ENCODE peak calls at places on chromosomes 6 and 20, in seven cellular contexts. One of them, this sample, is unnamed.

GRCh38 chr6:70082830-70083229 is 216.5 kb downstream of the COL19A1 start:
- DNase-seq in HFF-Myc: no peak
- DNase-seq in heart right ventricle: no peak
- DNase-seq in mucosa of descending colon: no peak
- DNase-seq in fibroblast of lung: no peak
- DNase-seq in EL: no peak
- DNase-seq in iris pigment epithelial cell: no peak
- DNase-seq in this sample: no peak

GRCh38 chr20:4978050-4978918 is 23.0 kb downstream of the SLC23A2 start:
- DNase-seq in iris pigment epithelial cell: no peak
- DNase-seq in fibroblast of lung: peak
- DNase-seq in HFF-Myc: no peak
- DNase-seq in heart right ventricle: no peak
- DNase-seq in mucosa of descending colon: no peak
- DNase-seq in EL: no peak
- DNase-seq in this sample: peak

GRCh38 chr6:149024361-149024760 is 277.5 kb downstream of the UST start:
- DNase-seq in mucosa of descending colon: no peak
- DNase-seq in iris pigment epithelial cell: no peak
- DNase-seq in HFF-Myc: no peak
- DNase-seq in heart right ventricle: no peak
- DNase-seq in EL: no peak
- DNase-seq in fibroblast of lung: no peak
- DNase-seq in this sample: no peak

GRCh38 chr20:60485012-60485760 is 527.0 kb downstream of the CDH26 start:
- DNase-seq in HFF-Myc: no peak
- DNase-seq in EL: no peak
- DNase-seq in heart right ventricle: no peak
- DNase-seq in fibroblast of lung: no peak
- DNase-seq in iris pigment epithelial cell: no peak
- DNase-seq in mucosa of descending colon: no peak
- DNase-seq in this sample: no peak

GRCh38 chr20:3262566-3262965 is 23.6 kb upstream of the SLC4A11 start:
- DNase-seq in mucosa of descending colon: no peak
- DNase-seq in iris pigment epithelial cell: peak
- DNase-seq in EL: peak
- DNase-seq in fibroblast of lung: peak
- DNase-seq in heart right ventricle: no peak
- DNase-seq in HFF-Myc: no peak
- DNase-seq in this sample: peak

GRCh38 chr6:89963391-89963790 is 69.1 kb downstream of the GJA10 start:
- DNase-seq in HFF-Myc: no peak
- DNase-seq in EL: no peak
- DNase-seq in iris pigment epithelial cell: peak
- DNase-seq in heart right ventricle: no peak
- DNase-seq in mucosa of descending colon: no peak
- DNase-seq in fibroblast of lung: peak
- DNase-seq in this sample: peak

GRCh38 chr6:167787896-167788530 is 38.7 kb upstream of the AFDN start:
- DNase-seq in heart right ventricle: no peak
- DNase-seq in iris pigment epithelial cell: no peak
- DNase-seq in mucosa of descending colon: no peak
- DNase-seq in EL: no peak
- DNase-seq in fibroblast of lung: peak
- DNase-seq in HFF-Myc: no peak
- DNase-seq in this sample: no peak

GRCh38 chr6:124158024-124158423 is 354.4 kb downstream of the NKAIN2 start:
- DNase-seq in HFF-Myc: no peak
- DNase-seq in fibroblast of lung: no peak
- DNase-seq in heart right ventricle: no peak
- DNase-seq in mucosa of descending colon: no peak
- DNase-seq in iris pigment epithelial cell: no peak
- DNase-seq in EL: no peak
- DNase-seq in this sample: no peak

GRCh38 chr6:163146036-163146435 is 268.5 kb upstream of the QKI start:
- DNase-seq in HFF-Myc: no peak
- DNase-seq in heart right ventricle: no peak
- DNase-seq in fibroblast of lung: peak
- DNase-seq in EL: peak
- DNase-seq in iris pigment epithelial cell: peak
- DNase-seq in mucosa of descending colon: no peak
- DNase-seq in this sample: no peak

GRCh38 chr20:49790077-49790798 is 22.4 kb upstream of the SLC9A8 start:
- DNase-seq in mucosa of descending colon: no peak
- DNase-seq in iris pigment epithelial cell: peak
- DNase-seq in EL: peak
- DNase-seq in heart right ventricle: peak
- DNase-seq in HFF-Myc: no peak
- DNase-seq in fibroblast of lung: no peak
- DNase-seq in this sample: peak

GRCh38 chr20:63061051-63061531 is 54.3 kb upstream of the BHLHE23 start:
- DNase-seq in HFF-Myc: no peak
- DNase-seq in fibroblast of lung: no peak
- DNase-seq in EL: no peak
- DNase-seq in mucosa of descending colon: no peak
- DNase-seq in iris pigment epithelial cell: no peak
- DNase-seq in heart right ventricle: no peak
- DNase-seq in this sample: no peak

GRCh38 chr20:63708301-63709148 is 686 bp downstream of the ZGPAT start:
- DNase-seq in heart right ventricle: no peak
- DNase-seq in HFF-Myc: no peak
- DNase-seq in fibroblast of lung: no peak
- DNase-seq in iris pigment epithelial cell: peak
- DNase-seq in mucosa of descending colon: no peak
- DNase-seq in EL: no peak
- DNase-seq in this sample: no peak

GRCh38 chr20:4666001-4666470 is 55.7 kb upstream of the PRND start:
- DNase-seq in iris pigment epithelial cell: peak
- DNase-seq in mucosa of descending colon: no peak
- DNase-seq in fibroblast of lung: peak
- DNase-seq in HFF-Myc: no peak
- DNase-seq in EL: peak
- DNase-seq in heart right ventricle: no peak
- DNase-seq in this sample: peak

GRCh38 chr20:50663095-50663821 is 28.1 kb downstream of the RIPOR3 start:
- DNase-seq in iris pigment epithelial cell: no peak
- DNase-seq in fibroblast of lung: no peak
- DNase-seq in mucosa of descending colon: no peak
- DNase-seq in heart right ventricle: no peak
- DNase-seq in EL: no peak
- DNase-seq in HFF-Myc: no peak
- DNase-seq in this sample: no peak

GRCh38 chr6:45436544-45437440 is 59.1 kb upstream of the SUPT3H start:
- DNase-seq in iris pigment epithelial cell: peak
- DNase-seq in EL: peak
- DNase-seq in fibroblast of lung: peak
- DNase-seq in mucosa of descending colon: no peak
- DNase-seq in HFF-Myc: no peak
- DNase-seq in heart right ventricle: no peak
- DNase-seq in this sample: peak

GRCh38 chr20:44702776-44703175 is 12.4 kb upstream of the CCN5 start:
- DNase-seq in fibroblast of lung: peak
- DNase-seq in EL: peak
- DNase-seq in heart right ventricle: peak
- DNase-seq in HFF-Myc: peak
- DNase-seq in mucosa of descending colon: peak
- DNase-seq in iris pigment epithelial cell: peak
- DNase-seq in this sample: peak

GRCh38 chr6:113359155-113360140 is 497.7 kb upstream of the MARCKS start:
- DNase-seq in mucosa of descending colon: no peak
- DNase-seq in fibroblast of lung: peak
- DNase-seq in EL: peak
- DNase-seq in iris pigment epithelial cell: peak
- DNase-seq in heart right ventricle: no peak
- DNase-seq in HFF-Myc: no peak
- DNase-seq in this sample: peak

GRCh38 chr6:119129968-119130484 is 51.6 kb upstream of the FAM184A start:
- DNase-seq in mucosa of descending colon: no peak
- DNase-seq in fibroblast of lung: peak
- DNase-seq in EL: peak
- DNase-seq in iris pigment epithelial cell: peak
- DNase-seq in heart right ventricle: no peak
- DNase-seq in HFF-Myc: no peak
- DNase-seq in this sample: peak

GRCh38 chr6:122129313-122130025 is 270.0 kb upstream of the HSF2 start:
- DNase-seq in EL: no peak
- DNase-seq in iris pigment epithelial cell: no peak
- DNase-seq in heart right ventricle: no peak
- DNase-seq in fibroblast of lung: no peak
- DNase-seq in HFF-Myc: no peak
- DNase-seq in mucosa of descending colon: no peak
- DNase-seq in this sample: no peak

GRCh38 chr6:94510877-94511276 is 1066.5 kb upstream of the MANEA start:
- DNase-seq in fibroblast of lung: no peak
- DNase-seq in HFF-Myc: no peak
- DNase-seq in EL: no peak
- DNase-seq in iris pigment epithelial cell: no peak
- DNase-seq in heart right ventricle: no peak
- DNase-seq in mucosa of descending colon: no peak
- DNase-seq in this sample: no peak

GRCh38 chr6:42162384-42162783 is 10.8 kb upstream of the GUCA1A start:
- DNase-seq in fibroblast of lung: no peak
- DNase-seq in heart right ventricle: no peak
- DNase-seq in EL: no peak
- DNase-seq in HFF-Myc: no peak
- DNase-seq in iris pigment epithelial cell: no peak
- DNase-seq in mucosa of descending colon: no peak
- DNase-seq in this sample: no peak

GRCh38 chr6:25640446-25640845 is 11.6 kb upstream of the SCGN start:
- DNase-seq in EL: no peak
- DNase-seq in HFF-Myc: no peak
- DNase-seq in iris pigment epithelial cell: no peak
- DNase-seq in fibroblast of lung: no peak
- DNase-seq in heart right ventricle: no peak
- DNase-seq in mucosa of descending colon: no peak
- DNase-seq in this sample: no peak

GRCh38 chr6:6007311-6008113 is 787 bp upstream of the NRN1 start:
- DNase-seq in heart right ventricle: peak
- DNase-seq in HFF-Myc: no peak
- DNase-seq in iris pigment epithelial cell: no peak
- DNase-seq in mucosa of descending colon: no peak
- DNase-seq in fibroblast of lung: no peak
- DNase-seq in EL: peak
- DNase-seq in this sample: no peak

GRCh38 chr6:106072501-106073140 is 13.5 kb upstream of the PRDM1 start:
- DNase-seq in fibroblast of lung: no peak
- DNase-seq in iris pigment epithelial cell: no peak
- DNase-seq in EL: no peak
- DNase-seq in HFF-Myc: no peak
- DNase-seq in heart right ventricle: no peak
- DNase-seq in mucosa of descending colon: no peak
- DNase-seq in this sample: no peak

GRCh38 chr6:133730881-133731280 is 158.0 kb upstream of the TCF21 start:
- DNase-seq in iris pigment epithelial cell: no peak
- DNase-seq in EL: peak
- DNase-seq in fibroblast of lung: peak
- DNase-seq in HFF-Myc: no peak
- DNase-seq in mucosa of descending colon: no peak
- DNase-seq in heart right ventricle: no peak
- DNase-seq in this sample: peak

GRCh38 chr20:3693376-3693775 is 11.6 kb upstream of the ADAM33 start:
- DNase-seq in iris pigment epithelial cell: no peak
- DNase-seq in fibroblast of lung: no peak
- DNase-seq in EL: no peak
- DNase-seq in HFF-Myc: no peak
- DNase-seq in heart right ventricle: no peak
- DNase-seq in mucosa of descending colon: no peak
- DNase-seq in this sample: no peak

GRCh38 chr6:151900256-151900655 is 92.8 kb downstream of the ESR1 start:
- DNase-seq in mucosa of descending colon: no peak
- DNase-seq in fibroblast of lung: no peak
- DNase-seq in heart right ventricle: no peak
- DNase-seq in iris pigment epithelial cell: no peak
- DNase-seq in HFF-Myc: no peak
- DNase-seq in EL: no peak
- DNase-seq in this sample: no peak